ENCODE peak calls at places on chromosome 1, in seven cellular contexts. B is suprapubic skin; M is epithelial cell of esophagus; K is neural progenitor cell; L is bronchial epithelial cell; E is CD8-positive, alpha-beta memory T cell; C is BJ. R is an unnamed sample.

GRCh38 chr1:85612704-85613361 is 32.3 kb downstream of the CCN1 start:
- DNase-seq in B (no peak), M (peak), K (peak), L (peak), E (no peak), C (peak), R (peak)

GRCh38 chr1:226123212-226123560 is 60.7 kb downstream of the H3-3A start:
- DNase-seq in B (peak), M (no peak), K (no peak), L (no peak), E (no peak), C (no peak), R (no peak)

GRCh38 chr1:31811605-31812004 is 4.2 kb downstream of the SPOCD1 start:
- DNase-seq in B (no peak), M (no peak), K (peak), L (no peak), E (no peak), C (no peak), R (peak)

GRCh38 chr1:209893751-209894150 is 44.3 kb upstream of the SYT14 start:
- DNase-seq in B (no peak), M (no peak), K (no peak), L (no peak), E (no peak), C (no peak), R (no peak)

GRCh38 chr1:114510235-114511047 is 562 bp downstream of the TRIM33 start:
- DNase-seq in B (peak), M (peak), K (no peak), L (peak), E (peak), C (no peak), R (peak)

GRCh38 chr1:161440312-161440894 is 64.9 kb upstream of the FCGR2A start:
- DNase-seq in B (peak), M (peak), K (peak), L (peak), E (peak), C (no peak), R (peak)

GRCh38 chr1:18765725-18766124 is 93.7 kb downstream of the TAS1R2 start:
- DNase-seq in B (no peak), M (no peak), K (no peak), L (no peak), E (no peak), C (no peak), R (no peak)

GRCh38 chr1:167374014-167374413 is 144.3 kb downstream of the CD247 start:
- DNase-seq in B (no peak), M (no peak), K (peak), L (no peak), E (peak), C (no peak), R (no peak)

GRCh38 chr1:183473286-183473536 is 912 bp downstream of the SMG7 start:
- DNase-seq in B (no peak), M (no peak), K (no peak), L (no peak), E (no peak), C (no peak), R (no peak)

GRCh38 chr1:27137022-27137542 is 17.8 kb downstream of the SLC9A1 start:
- DNase-seq in B (no peak), M (no peak), K (no peak), L (no peak), E (peak), C (no peak), R (no peak)

GRCh38 chr1:1042831-1043230 is 22.9 kb downstream of the AGRN start:
- DNase-seq in B (no peak), M (no peak), K (no peak), L (no peak), E (no peak), C (no peak), R (no peak)

GRCh38 chr1:150613061-150613920 is 16.1 kb downstream of the ENSA start:
- DNase-seq in B (no peak), M (peak), K (no peak), L (peak), E (peak), C (peak), R (peak)

GRCh38 chr1:210321552-210321951 is 7.2 kb upstream of the HHAT start:
- DNase-seq in B (no peak), M (peak), K (no peak), L (peak), E (no peak), C (no peak), R (no peak)

GRCh38 chr1:24052119-24052695 is 59.7 kb downstream of the MYOM3 start:
- DNase-seq in B (no peak), M (no peak), K (no peak), L (no peak), E (no peak), C (no peak), R (no peak)

GRCh38 chr1:17438176-17438976 is 1.1 kb downstream of the RCC2 start:
- DNase-seq in B (peak), M (peak), K (peak), L (no peak), E (peak), C (no peak), R (peak)

GRCh38 chr1:4424254-4424653 is 230.2 kb upstream of the AJAP1 start:
- DNase-seq in B (no peak), M (no peak), K (no peak), L (no peak), E (no peak), C (no peak), R (no peak)

GRCh38 chr1:84247425-84248220 is 53.9 kb upstream of the SAMD13 start:
- DNase-seq in B (no peak), M (peak), K (no peak), L (peak), E (no peak), C (no peak), R (no peak)

GRCh38 chr1:10901091-10901893 is 104.8 kb upstream of the CASZ1 start:
- DNase-seq in B (peak), M (peak), K (no peak), L (peak), E (no peak), C (no peak), R (no peak)

GRCh38 chr1:56297948-56298347 is 281.4 kb downstream of the PLPP3 start:
- DNase-seq in B (no peak), M (no peak), K (no peak), L (no peak), E (no peak), C (no peak), R (no peak)

GRCh38 chr1:175317309-175317708 is 124.7 kb upstream of the KIAA0040 start:
- DNase-seq in B (no peak), M (no peak), K (peak), L (no peak), E (no peak), C (no peak), R (no peak)

GRCh38 chr1:197327776-197328364 is 59.8 kb downstream of the CRB1 start:
- DNase-seq in B (no peak), M (peak), K (peak), L (peak), E (no peak), C (no peak), R (no peak)

GRCh38 chr1:192067360-192067759 is 90.9 kb upstream of the RGS18 start:
- DNase-seq in B (no peak), M (no peak), K (peak), L (no peak), E (no peak), C (no peak), R (no peak)

GRCh38 chr1:107670397-107670796 is 294.6 kb downstream of the VAV3 start:
- DNase-seq in B (no peak), M (no peak), K (no peak), L (no peak), E (no peak), C (no peak), R (no peak)

GRCh38 chr1:217493290-217493689 is 137.6 kb downstream of the GPATCH2 start:
- DNase-seq in B (no peak), M (peak), K (no peak), L (peak), E (no peak), C (no peak), R (no peak)

GRCh38 chr1:221045842-221046831 is 166.9 kb downstream of the HLX start:
- DNase-seq in B (no peak), M (no peak), K (no peak), L (no peak), E (no peak), C (no peak), R (peak)

GRCh38 chr1:64745986-64746940 is 1.4 kb downstream of the RAVER2 start:
- DNase-seq in B (no peak), M (no peak), K (no peak), L (no peak), E (no peak), C (no peak), R (no peak)

GRCh38 chr1:77906146-77906545 is 17.7 kb downstream of the NEXN start:
- DNase-seq in B (no peak), M (no peak), K (no peak), L (no peak), E (no peak), C (no peak), R (no peak)

GRCh38 chr1:196143602-196144342 is 464.5 kb downstream of the KCNT2 start:
- DNase-seq in B (no peak), M (no peak), K (peak), L (no peak), E (no peak), C (no peak), R (no peak)

GRCh38 chr1:206419250-206419649 is 51.0 kb upstream of the IKBKE start:
- DNase-seq in B (no peak), M (peak), K (no peak), L (peak), E (no peak), C (no peak), R (no peak)

GRCh38 chr1:196650403-196650802 is 1.4 kb upstream of the CFH start:
- DNase-seq in B (no peak), M (no peak), K (peak), L (no peak), E (no peak), C (no peak), R (no peak)

GRCh38 chr1:236524142-236524891 is 535 bp downstream of the LGALS8 start:
- DNase-seq in B (peak), M (peak), K (peak), L (peak), E (peak), C (peak), R (peak)

GRCh38 chr1:212977781-212978645 is 27.7 kb downstream of the VASH2 start:
- DNase-seq in B (no peak), M (peak), K (no peak), L (no peak), E (no peak), C (no peak), R (peak)

GRCh38 chr1:186574951-186575747 is 105.1 kb downstream of the PTGS2 start:
- DNase-seq in B (no peak), M (no peak), K (no peak), L (no peak), E (no peak), C (peak), R (peak)

GRCh38 chr1:68442006-68442405 is 7.7 kb downstream of the RPE65 start:
- DNase-seq in B (no peak), M (no peak), K (peak), L (no peak), E (no peak), C (no peak), R (no peak)

GRCh38 chr1:246365708-246366107 is 141.4 kb downstream of the SMYD3 start:
- DNase-seq in B (no peak), M (no peak), K (no peak), L (no peak), E (no peak), C (no peak), R (no peak)

GRCh38 chr1:11998636-11999035 is 18.4 kb downstream of the MFN2 start:
- DNase-seq in B (no peak), M (no peak), K (no peak), L (no peak), E (no peak), C (no peak), R (no peak)
- H3K4me3 ChIP-seq in B (no peak), M (no peak), K (no peak), L (no peak), E (no peak), C (no peak), R (no peak)

GRCh38 chr1:164604541-164604940 is 45.6 kb downstream of the PBX1 start:
- DNase-seq in B (no peak), M (no peak), K (no peak), L (peak), E (no peak), C (no peak), R (peak)

GRCh38 chr1:164599272-164599671 is 40.3 kb downstream of the PBX1 start:
- DNase-seq in B (no peak), M (no peak), K (no peak), L (no peak), E (no peak), C (no peak), R (no peak)

GRCh38 chr1:164602480-164603093 is 43.6 kb downstream of the PBX1 start:
- DNase-seq in B (no peak), M (peak), K (peak), L (peak), E (no peak), C (peak), R (peak)

GRCh38 chr1:164601399-164602141 is 42.6 kb downstream of the PBX1 start:
- DNase-seq in B (no peak), M (no peak), K (no peak), L (no peak), E (no peak), C (no peak), R (no peak)

GRCh38 chr1:164602142-164602429 is 43.1 kb downstream of the PBX1 start:
- DNase-seq in B (no peak), M (peak), K (no peak), L (peak), E (no peak), C (no peak), R (no peak)
- H3K4me3 ChIP-seq in B (peak), M (peak), K (no peak), L (no peak), E (no peak), C (no peak), R (no peak)

DNA sequence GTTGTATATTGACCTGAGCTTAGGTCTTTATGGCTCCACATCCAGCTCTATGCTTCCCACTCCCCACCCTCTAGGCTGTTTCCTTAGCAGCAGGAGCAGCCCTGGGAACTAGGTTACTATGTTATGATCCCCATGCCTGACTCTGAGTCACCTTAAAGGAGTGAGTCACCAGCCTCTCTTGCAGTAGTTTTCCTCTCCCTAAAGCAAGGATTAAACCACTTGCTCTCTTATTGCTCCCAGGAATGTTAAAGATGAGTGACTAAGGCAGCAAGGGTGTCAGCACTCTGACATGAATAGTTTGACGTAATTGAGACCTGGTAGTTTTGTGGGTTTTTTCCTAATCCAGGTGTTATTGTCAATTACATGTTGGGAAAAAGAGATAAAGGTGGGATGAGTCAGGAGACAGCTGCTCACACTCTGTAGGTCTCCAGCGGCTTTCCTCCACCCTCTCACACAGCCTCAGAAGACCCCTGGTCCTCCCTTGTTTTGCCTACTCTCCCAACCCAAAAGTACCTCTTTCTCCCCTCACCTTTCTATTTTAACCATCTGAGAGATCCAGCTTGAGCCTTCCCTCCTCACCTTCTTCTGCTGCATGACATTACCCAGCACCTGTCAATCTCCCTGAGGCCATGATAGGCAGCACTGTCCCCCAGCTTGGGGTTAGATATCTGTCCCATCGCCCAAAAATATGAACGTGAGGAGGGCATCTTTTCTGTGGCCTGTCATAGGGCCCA is 369.1 kb upstream of the VAMP3 start:
- DNase-seq in B (peak), M (peak), K (no peak), L (peak), E (no peak), C (peak), R (peak)
- H3K4me3 ChIP-seq in B (no peak), M (no peak), K (no peak), L (no peak), E (no peak), C (no peak), R (no peak)

DNA sequence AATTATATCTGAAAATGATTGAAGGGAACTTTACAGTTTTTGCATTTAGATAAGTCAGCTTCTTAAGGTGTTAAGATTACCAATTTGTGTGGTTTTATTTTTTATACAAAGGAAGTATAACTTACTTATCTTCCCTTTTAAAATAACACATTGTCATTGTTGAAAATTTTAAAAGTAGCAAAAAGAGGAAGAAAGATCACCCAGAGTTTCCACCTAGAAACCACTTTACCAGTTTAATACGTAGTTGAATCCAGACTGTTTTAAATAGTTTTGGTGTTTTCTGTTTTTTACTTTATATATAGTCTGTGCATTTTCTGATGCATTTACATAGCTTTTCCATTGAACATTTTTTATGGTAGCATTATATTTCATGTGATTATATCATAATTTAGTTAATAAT is 6.1 kb downstream of the CCDC18 start:
- DNase-seq in B (no peak), M (no peak), K (no peak), L (no peak), E (no peak), C (no peak), R (no peak)
- H3K4me3 ChIP-seq in B (no peak), M (no peak), K (no peak), L (no peak), E (no peak), C (no peak), R (no peak)

GRCh38 chr1:16050328-16050727 is 6.7 kb downstream of the CLCNKB start:
- DNase-seq in B (no peak), M (no peak), K (peak), L (no peak), E (no peak), C (no peak), R (no peak)
- H3K4me3 ChIP-seq in B (no peak), M (no peak), K (no peak), L (no peak), E (no peak), C (no peak), R (no peak)

DNA sequence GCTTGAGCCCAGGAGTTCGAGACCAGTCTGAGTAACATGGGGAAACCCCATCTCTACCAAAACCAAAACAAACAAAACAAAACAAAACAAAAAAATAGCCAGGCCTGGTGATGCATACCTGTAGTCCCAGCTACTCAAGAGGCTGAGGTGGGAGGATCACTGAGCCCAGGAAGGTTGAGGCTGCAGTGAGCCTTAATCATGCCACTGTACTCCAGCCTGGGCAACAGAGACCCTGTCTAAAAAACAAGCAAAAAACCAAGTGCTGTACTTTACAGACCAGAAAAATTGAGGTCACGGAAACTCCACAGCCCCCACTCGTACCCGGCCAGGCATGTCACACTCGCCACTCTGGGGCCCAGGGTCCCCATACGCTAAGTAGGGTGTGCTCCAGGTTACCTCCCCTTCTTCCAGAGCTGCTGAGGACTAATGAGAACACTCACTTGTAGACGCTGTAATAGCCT is 22.9 kb downstream of the ATP2B4 start:
- DNase-seq in B (no peak), M (peak), K (no peak), L (peak), E (peak), C (no peak), R (no peak)
- H3K4me3 ChIP-seq in B (no peak), M (no peak), K (no peak), L (no peak), E (peak), C (no peak), R (no peak)

GRCh38 chr1:61078611-61079010 is 3.8 kb upstream of the NFIA start:
- DNase-seq in B (no peak), M (no peak), K (no peak), L (no peak), E (no peak), C (no peak), R (peak)

GRCh38 chr1:61080408-61081134 is 1.8 kb upstream of the NFIA start:
- DNase-seq in B (no peak), M (no peak), K (no peak), L (no peak), E (no peak), C (no peak), R (no peak)

GRCh38 chr1:61077676-61078521 is 4.5 kb upstream of the NFIA start:
- DNase-seq in B (peak), M (peak), K (peak), L (peak), E (peak), C (peak), R (peak)

GRCh38 chr1:61079898-61080336 is 2.4 kb upstream of the NFIA start:
- DNase-seq in B (peak), M (peak), K (peak), L (peak), E (no peak), C (peak), R (peak)

GRCh38 chr1:61079276-61079897 is 3.0 kb upstream of the NFIA start:
- DNase-seq in B (no peak), M (peak), K (no peak), L (no peak), E (no peak), C (no peak), R (no peak)
- H3K4me3 ChIP-seq in B (peak), M (no peak), K (no peak), L (no peak), E (no peak), C (no peak), R (no peak)

R was measured in astrocyte of the spinal cord.